ENCODE peak calls at places on chromosomes 16 and 17, in four cellular contexts. One of them, this sample, is unnamed.

GRCh38 chr16:86951831-86952598 is 365.2 kb downstream of the C16orf95 start:
- DNase-seq in IMR-90: peak; percentile 99
- DNase-seq in H9: no peak
- DNase-seq in mesenchymal stem cell: peak; percentile 96
- DNase-seq in this sample: no peak

GRCh38 chr16:56701534-56701933 is 19.3 kb downstream of the MT1X start:
- DNase-seq in IMR-90: no peak
- DNase-seq in H9: no peak
- DNase-seq in mesenchymal stem cell: no peak
- DNase-seq in this sample: no peak

GRCh38 chr16:21568502-21569189 is 30.7 kb upstream of the METTL9 start:
- DNase-seq in IMR-90: peak; percentile 26
- DNase-seq in H9: no peak
- DNase-seq in mesenchymal stem cell: no peak
- DNase-seq in this sample: no peak

GRCh38 chr17:41868568-41868967 is 3.3 kb upstream of the KLHL11 start:
- DNase-seq in IMR-90: no peak
- DNase-seq in H9: no peak
- DNase-seq in mesenchymal stem cell: no peak
- DNase-seq in this sample: no peak

GRCh38 chr16:13643412-13643811 is 276.5 kb upstream of the ERCC4 start:
- DNase-seq in IMR-90: no peak
- DNase-seq in H9: no peak
- DNase-seq in mesenchymal stem cell: no peak
- DNase-seq in this sample: no peak

GRCh38 chr17:57943140-57943539 is 12.1 kb downstream of the CUEDC1 start:
- DNase-seq in IMR-90: peak; percentile 51
- DNase-seq in H9: no peak
- DNase-seq in mesenchymal stem cell: no peak
- DNase-seq in this sample: no peak

GRCh38 chr17:286571-286970 is 66.0 kb downstream of the RPH3AL start:
- DNase-seq in IMR-90: no peak
- DNase-seq in H9: no peak
- DNase-seq in mesenchymal stem cell: no peak
- DNase-seq in this sample: no peak

GRCh38 chr17:75370288-75370687 is 35.2 kb downstream of the GRB2 start:
- DNase-seq in IMR-90: no peak
- DNase-seq in H9: no peak
- DNase-seq in mesenchymal stem cell: no peak
- DNase-seq in this sample: no peak

GRCh38 chr17:59190806-59191205 is 19.0 kb upstream of the SMG8 start:
- DNase-seq in IMR-90: no peak
- DNase-seq in H9: no peak
- DNase-seq in mesenchymal stem cell: no peak
- DNase-seq in this sample: no peak

GRCh38 chr16:20181386-20181785 is 107.7 kb upstream of the GPR139 start:
- DNase-seq in IMR-90: no peak
- DNase-seq in H9: no peak
- DNase-seq in mesenchymal stem cell: no peak
- DNase-seq in this sample: no peak

GRCh38 chr16:49464877-49465504 is 91.4 kb downstream of the C16orf78 start:
- DNase-seq in IMR-90: no peak
- DNase-seq in H9: peak; percentile 73
- DNase-seq in mesenchymal stem cell: no peak
- DNase-seq in this sample: peak; percentile 37

GRCh38 chr17:47703191-47703591 is 9.2 kb downstream of the TBKBP1 start:
- DNase-seq in IMR-90: no peak
- DNase-seq in H9: peak; percentile 31
- DNase-seq in mesenchymal stem cell: no peak
- DNase-seq in this sample: no peak

GRCh38 chr16:1347286-1347855 is 4.3 kb downstream of the TSR3 start:
- DNase-seq in IMR-90: no peak
- DNase-seq in H9: no peak
- DNase-seq in mesenchymal stem cell: no peak
- DNase-seq in this sample: no peak

GRCh38 chr17:31058958-31059357 is 35.8 kb upstream of the NF1 start:
- DNase-seq in IMR-90: no peak
- DNase-seq in H9: no peak
- DNase-seq in mesenchymal stem cell: no peak
- DNase-seq in this sample: no peak

GRCh38 chr17:32519769-32520701 is 33.2 kb downstream of the CDK5R1 start:
- DNase-seq in IMR-90: no peak
- DNase-seq in H9: peak; percentile 55
- DNase-seq in mesenchymal stem cell: peak; percentile 35
- DNase-seq in this sample: peak; percentile 35

GRCh38 chr17:73419896-73420295 is 108.1 kb upstream of the CDC42EP4 start:
- DNase-seq in IMR-90: peak; percentile 4
- DNase-seq in H9: no peak
- DNase-seq in mesenchymal stem cell: peak; percentile 37
- DNase-seq in this sample: no peak

GRCh38 chr17:47694818-47695663 is 1.1 kb downstream of the TBKBP1 start:
- DNase-seq in IMR-90: peak; percentile 49
- DNase-seq in H9: peak; percentile 71
- DNase-seq in mesenchymal stem cell: peak; percentile 65
- DNase-seq in this sample: no peak

GRCh38 chr17:15502315-15503112 is 35.1 kb upstream of the CDRT4 start:
- DNase-seq in IMR-90: peak; percentile 93
- DNase-seq in H9: peak; percentile 94
- DNase-seq in mesenchymal stem cell: peak; percentile 72
- DNase-seq in this sample: peak; percentile 73

GRCh38 chr17:31564883-31565297 is 173.4 kb downstream of the RAB11FIP4 start:
- DNase-seq in IMR-90: peak; percentile 75
- DNase-seq in H9: peak; percentile 71
- DNase-seq in mesenchymal stem cell: peak; percentile 62
- DNase-seq in this sample: no peak

GRCh38 chr17:11506635-11507034 is 91.6 kb upstream of the DNAH9 start:
- DNase-seq in IMR-90: no peak
- DNase-seq in H9: peak; percentile 75
- DNase-seq in mesenchymal stem cell: no peak
- DNase-seq in this sample: peak; percentile 83

GRCh38 chr17:31472137-31472536 is 80.7 kb downstream of the RAB11FIP4 start:
- DNase-seq in IMR-90: no peak
- DNase-seq in H9: no peak
- DNase-seq in mesenchymal stem cell: no peak
- DNase-seq in this sample: no peak

GRCh38 chr17:77206557-77206956 is 65.8 kb downstream of the SEC14L1 start:
- DNase-seq in IMR-90: peak; percentile 10
- DNase-seq in H9: no peak
- DNase-seq in mesenchymal stem cell: peak; percentile 36
- DNase-seq in this sample: no peak

GRCh38 chr17:56913000-56913866 is 616 bp downstream of the TRIM25 start:
- DNase-seq in IMR-90: no peak
- DNase-seq in H9: peak; percentile 79
- DNase-seq in mesenchymal stem cell: peak; percentile 38
- DNase-seq in this sample: peak; percentile 17

GRCh38 chr17:79811888-79812205 is 15.0 kb upstream of the CBX8 start:
- DNase-seq in IMR-90: no peak
- DNase-seq in H9: peak; percentile 67
- DNase-seq in mesenchymal stem cell: no peak
- DNase-seq in this sample: no peak

GRCh38 chr17:21301593-21302550 is 17.4 kb downstream of the MAP2K3 start:
- DNase-seq in IMR-90: no peak
- DNase-seq in H9: no peak
- DNase-seq in mesenchymal stem cell: no peak
- DNase-seq in this sample: no peak

GRCh38 chr17:7839890-7840260 is 5.9 kb downstream of the KDM6B start:
- DNase-seq in IMR-90: peak; percentile 55
- DNase-seq in H9: no peak
- DNase-seq in mesenchymal stem cell: peak; percentile 63
- DNase-seq in this sample: no peak

GRCh38 chr17:2705888-2706795 is 5.4 kb downstream of the CLUH start:
- DNase-seq in IMR-90: no peak
- DNase-seq in H9: no peak
- DNase-seq in mesenchymal stem cell: no peak
- DNase-seq in this sample: no peak

GRCh38 chr17:76920364-76921139 is 52.3 kb downstream of the MGAT5B start:
- DNase-seq in IMR-90: no peak
- DNase-seq in H9: no peak
- DNase-seq in mesenchymal stem cell: no peak
- DNase-seq in this sample: no peak

GRCh38 chr17:9313346-9313745 is 262.3 kb downstream of the STX8 start:
- DNase-seq in IMR-90: no peak
- DNase-seq in H9: no peak
- DNase-seq in mesenchymal stem cell: no peak
- DNase-seq in this sample: no peak

GRCh38 chr17:17044846-17045561 is 2.7 kb downstream of the MPRIP start:
- DNase-seq in IMR-90: peak; percentile 79
- DNase-seq in H9: peak; percentile 61
- DNase-seq in mesenchymal stem cell: peak; percentile 92
- DNase-seq in this sample: no peak

GRCh38 chr17:58920773-58921172 is 165.1 kb downstream of the PPM1E start:
- DNase-seq in IMR-90: no peak
- DNase-seq in H9: no peak
- DNase-seq in mesenchymal stem cell: no peak
- DNase-seq in this sample: no peak

GRCh38 chr17:78644971-78645370 is 67.8 kb upstream of the DNAH17 start:
- DNase-seq in IMR-90: no peak
- DNase-seq in H9: no peak
- DNase-seq in mesenchymal stem cell: no peak
- DNase-seq in this sample: no peak

GRCh38 chr17:82228842-82229685 is at the start of gene SLC16A3:
- DNase-seq in IMR-90: peak; percentile 75
- DNase-seq in H9: no peak
- DNase-seq in mesenchymal stem cell: peak; percentile 78
- DNase-seq in this sample: no peak

GRCh38 chr16:85856054-85856453 is 42.9 kb upstream of the IRF8 start:
- DNase-seq in IMR-90: no peak
- DNase-seq in H9: no peak
- DNase-seq in mesenchymal stem cell: no peak
- DNase-seq in this sample: no peak

GRCh38 chr17:27946521-27946920 is 53.4 kb upstream of the LYRM9 start:
- DNase-seq in IMR-90: no peak
- DNase-seq in H9: no peak
- DNase-seq in mesenchymal stem cell: no peak
- DNase-seq in this sample: no peak
- H2BK120ac ChIP-seq in IMR-90: no peak overlapping the region
- H2BK120ac ChIP-seq in H9: no peak overlapping the region
- H2BK120ac ChIP-seq in mesenchymal stem cell: no peak overlapping the region
- H2BK120ac ChIP-seq in this sample: no peak overlapping the region

GRCh38 chr16:81140930-81141780 is 45.0 kb upstream of the GCSH start:
- DNase-seq in IMR-90: no peak
- DNase-seq in H9: peak; percentile 81
- DNase-seq in mesenchymal stem cell: no peak
- DNase-seq in this sample: no peak

GRCh38 chr16:81136331-81137011 is 40.3 kb upstream of the GCSH start:
- DNase-seq in IMR-90: no peak
- DNase-seq in H9: no peak
- DNase-seq in mesenchymal stem cell: no peak
- DNase-seq in this sample: no peak

GRCh38 chr16:81142864-81143263 is 46.7 kb upstream of the GCSH start:
- DNase-seq in IMR-90: no peak
- DNase-seq in H9: no peak
- DNase-seq in mesenchymal stem cell: no peak
- DNase-seq in this sample: no peak

GRCh38 chr16:81137754-81138153 is 41.6 kb upstream of the GCSH start:
- DNase-seq in IMR-90: no peak
- DNase-seq in H9: no peak
- DNase-seq in mesenchymal stem cell: no peak
- DNase-seq in this sample: no peak

GRCh38 chr16:81137012-81137335 is 40.8 kb upstream of the GCSH start:
- DNase-seq in IMR-90: peak; percentile 24
- DNase-seq in H9: no peak
- DNase-seq in mesenchymal stem cell: peak; percentile 46
- DNase-seq in this sample: no peak
- H3K14ac ChIP-seq in IMR-90: no peak overlapping the region
- H3K14ac ChIP-seq in H9: no peak overlapping the region
- H3K14ac ChIP-seq in mesenchymal stem cell: no peak overlapping the region
- H3K14ac ChIP-seq in this sample: no peak overlapping the region

GRCh38 chr17:50955160-50955559 is 89.0 kb upstream of the TOB1 start:
- DNase-seq in IMR-90: no peak
- DNase-seq in H9: peak; percentile 34
- DNase-seq in mesenchymal stem cell: no peak
- DNase-seq in this sample: no peak

GRCh38 chr17:50955667-50956120 is 89.5 kb upstream of the TOB1 start:
- DNase-seq in IMR-90: no peak
- DNase-seq in H9: no peak
- DNase-seq in mesenchymal stem cell: no peak
- DNase-seq in this sample: no peak

GRCh38 chr17:50957600-50958575 is 91.7 kb upstream of the TOB1 start:
- DNase-seq in IMR-90: no peak
- DNase-seq in H9: no peak
- DNase-seq in mesenchymal stem cell: no peak
- DNase-seq in this sample: no peak

GRCh38 chr17:50956409-50956749 is 90.2 kb upstream of the TOB1 start:
- DNase-seq in IMR-90: no peak
- DNase-seq in H9: no peak
- DNase-seq in mesenchymal stem cell: no peak
- DNase-seq in this sample: no peak

GRCh38 chr17:50956750-50957523 is 90.8 kb upstream of the TOB1 start:
- DNase-seq in IMR-90: peak; percentile 54
- DNase-seq in H9: peak; percentile 92
- DNase-seq in mesenchymal stem cell: peak; percentile 73
- DNase-seq in this sample: no peak
- H2BK120ac ChIP-seq in IMR-90: peak overlapping the region; percentile 72
- H2BK120ac ChIP-seq in H9: no peak overlapping the region
- H2BK120ac ChIP-seq in mesenchymal stem cell: no peak overlapping the region
- H2BK120ac ChIP-seq in this sample: no peak overlapping the region

GRCh38 chr17:27368971-27369370 is 75.1 kb downstream of the WSB1 start:
- DNase-seq in IMR-90: no peak
- DNase-seq in H9: no peak
- DNase-seq in mesenchymal stem cell: no peak
- DNase-seq in this sample: no peak
- H3K14ac ChIP-seq in IMR-90: no peak overlapping the region
- H3K14ac ChIP-seq in H9: no peak overlapping the region
- H3K14ac ChIP-seq in mesenchymal stem cell: no peak overlapping the region
- H3K14ac ChIP-seq in this sample: no peak overlapping the region

GRCh38 chr17:4219241-4219640 is 44.5 kb downstream of the ANKFY1 start:
- DNase-seq in IMR-90: no peak
- DNase-seq in H9: no peak
- DNase-seq in mesenchymal stem cell: no peak
- DNase-seq in this sample: no peak
- H2BK120ac ChIP-seq in IMR-90: no peak overlapping the region
- H2BK120ac ChIP-seq in H9: no peak overlapping the region
- H2BK120ac ChIP-seq in mesenchymal stem cell: no peak overlapping the region
- H2BK120ac ChIP-seq in this sample: no peak overlapping the region

This sample was measured in neuronal stem cell.